ENCODE peak calls at places on chromosomes 3 and 15, in six cellular contexts. One of them, this sample, is unnamed.

GRCh38 chr3:73512095-73512494 is 112.6 kb downstream of the PDZRN3 start:
- DNase-seq in PC-3: no peak
- DNase-seq in HCT116: no peak
- DNase-seq in hepatocyte: no peak
- DNase-seq in GM23248: no peak
- DNase-seq in MM.1S: no peak
- DNase-seq in this sample: no peak

GRCh38 chr15:31128477-31128876 is 27.0 kb upstream of the TRPM1 start:
- DNase-seq in PC-3: no peak
- DNase-seq in HCT116: no peak
- DNase-seq in hepatocyte: no peak
- DNase-seq in GM23248: no peak
- DNase-seq in MM.1S: no peak
- DNase-seq in this sample: no peak

GRCh38 chr15:50764331-50765201 is 940 bp downstream of the SPPL2A start:
- DNase-seq in PC-3: peak; percentile 2
- DNase-seq in HCT116: no peak
- DNase-seq in hepatocyte: no peak
- DNase-seq in GM23248: peak; percentile 50
- DNase-seq in MM.1S: peak; percentile 83
- DNase-seq in this sample: peak; percentile 5

GRCh38 chr3:150972379-150972985 is at the start of gene CLRN1:
- DNase-seq in PC-3: no peak
- DNase-seq in HCT116: no peak
- DNase-seq in hepatocyte: peak; percentile 11
- DNase-seq in GM23248: no peak
- DNase-seq in MM.1S: no peak
- DNase-seq in this sample: no peak

GRCh38 chr3:8303466-8303865 is 198.2 kb upstream of the LMCD1 start:
- DNase-seq in PC-3: peak; percentile 49
- DNase-seq in HCT116: no peak
- DNase-seq in hepatocyte: no peak
- DNase-seq in GM23248: peak; percentile 25
- DNase-seq in MM.1S: no peak
- DNase-seq in this sample: no peak

GRCh38 chr3:46297658-46298423 is 55.6 kb downstream of the CCR3 start:
- DNase-seq in PC-3: peak; percentile 74
- DNase-seq in HCT116: no peak
- DNase-seq in hepatocyte: no peak
- DNase-seq in GM23248: peak; percentile 27
- DNase-seq in MM.1S: peak; percentile 40
- DNase-seq in this sample: no peak

GRCh38 chr3:24590344-24590880 is 95.8 kb upstream of the THRB start:
- DNase-seq in PC-3: peak; percentile 41
- DNase-seq in HCT116: no peak
- DNase-seq in hepatocyte: peak; percentile 24
- DNase-seq in GM23248: peak; percentile 30
- DNase-seq in MM.1S: no peak
- DNase-seq in this sample: no peak

GRCh38 chr15:61227269-61228024 is 1.7 kb downstream of the RORA start:
- DNase-seq in PC-3: peak; percentile 55
- DNase-seq in HCT116: no peak
- DNase-seq in hepatocyte: peak; percentile 35
- DNase-seq in GM23248: peak; percentile 80
- DNase-seq in MM.1S: no peak
- DNase-seq in this sample: peak; percentile 55

GRCh38 chr3:38793721-38794120 is 22.3 kb downstream of the SCN10A start:
- DNase-seq in PC-3: no peak
- DNase-seq in HCT116: no peak
- DNase-seq in hepatocyte: no peak
- DNase-seq in GM23248: no peak
- DNase-seq in MM.1S: no peak
- DNase-seq in this sample: no peak

GRCh38 chr3:187368251-187368733 is at the start of gene RTP4:
- DNase-seq in PC-3: peak; percentile 7
- DNase-seq in HCT116: no peak
- DNase-seq in hepatocyte: peak; percentile 24
- DNase-seq in GM23248: peak; percentile 72
- DNase-seq in MM.1S: peak; percentile 98
- DNase-seq in this sample: no peak

GRCh38 chr15:82540055-82540983 is at the start of gene RPS17:
- DNase-seq in PC-3: peak; percentile 96
- DNase-seq in HCT116: peak; percentile 91
- DNase-seq in hepatocyte: peak; percentile 97
- DNase-seq in GM23248: peak; percentile 96
- DNase-seq in MM.1S: peak; percentile 97
- DNase-seq in this sample: peak; percentile 95

GRCh38 chr3:183033746-183034145 is 53.4 kb upstream of the DCUN1D1 start:
- DNase-seq in PC-3: no peak
- DNase-seq in HCT116: no peak
- DNase-seq in hepatocyte: no peak
- DNase-seq in GM23248: peak; percentile 75
- DNase-seq in MM.1S: no peak
- DNase-seq in this sample: no peak

GRCh38 chr3:127914584-127914983 is 448 bp upstream of the KBTBD12 start:
- DNase-seq in PC-3: peak; percentile 5
- DNase-seq in HCT116: no peak
- DNase-seq in hepatocyte: no peak
- DNase-seq in GM23248: peak; percentile 9
- DNase-seq in MM.1S: no peak
- DNase-seq in this sample: no peak

GRCh38 chr15:63759752-63760151 is 74.0 kb downstream of the HERC1 start:
- DNase-seq in PC-3: no peak
- DNase-seq in HCT116: no peak
- DNase-seq in hepatocyte: no peak
- DNase-seq in GM23248: no peak
- DNase-seq in MM.1S: no peak
- DNase-seq in this sample: peak; percentile 28

GRCh38 chr15:63288778-63289378 is 11.5 kb downstream of the APH1B start:
- DNase-seq in PC-3: peak; percentile 69
- DNase-seq in HCT116: peak; percentile 33
- DNase-seq in hepatocyte: peak; percentile 72
- DNase-seq in GM23248: peak; percentile 83
- DNase-seq in MM.1S: peak; percentile 64
- DNase-seq in this sample: peak; percentile 53

GRCh38 chr3:58322793-58323192 is 9.9 kb upstream of the PXK start:
- DNase-seq in PC-3: no peak
- DNase-seq in HCT116: no peak
- DNase-seq in hepatocyte: no peak
- DNase-seq in GM23248: no peak
- DNase-seq in MM.1S: no peak
- DNase-seq in this sample: no peak

GRCh38 chr15:40309344-40309862 is 1.7 kb upstream of the PLCB2 start:
- DNase-seq in PC-3: no peak
- DNase-seq in HCT116: no peak
- DNase-seq in hepatocyte: no peak
- DNase-seq in GM23248: no peak
- DNase-seq in MM.1S: no peak
- DNase-seq in this sample: no peak

GRCh38 chr3:41190509-41191284 is 8.6 kb upstream of the CTNNB1 start:
- DNase-seq in PC-3: no peak
- DNase-seq in HCT116: no peak
- DNase-seq in hepatocyte: no peak
- DNase-seq in GM23248: no peak
- DNase-seq in MM.1S: no peak
- DNase-seq in this sample: no peak

GRCh38 chr3:31027914-31028313 is 133.5 kb upstream of the GADL1 start:
- DNase-seq in PC-3: no peak
- DNase-seq in HCT116: no peak
- DNase-seq in hepatocyte: no peak
- DNase-seq in GM23248: peak; percentile 24
- DNase-seq in MM.1S: no peak
- DNase-seq in this sample: no peak

GRCh38 chr3:31937225-31937624 is 43.8 kb downstream of the OSBPL10 start:
- DNase-seq in PC-3: peak; percentile 83
- DNase-seq in HCT116: no peak
- DNase-seq in hepatocyte: no peak
- DNase-seq in GM23248: no peak
- DNase-seq in MM.1S: no peak
- DNase-seq in this sample: no peak

GRCh38 chr15:62740141-62741004 is 302.2 kb upstream of the TPM1 start:
- DNase-seq in PC-3: no peak
- DNase-seq in HCT116: no peak
- DNase-seq in hepatocyte: no peak
- DNase-seq in GM23248: no peak
- DNase-seq in MM.1S: no peak
- DNase-seq in this sample: no peak

GRCh38 chr3:188362405-188362831 is 208.5 kb downstream of the LPP start:
- DNase-seq in PC-3: peak; percentile 95
- DNase-seq in HCT116: peak; percentile 49
- DNase-seq in hepatocyte: peak; percentile 73
- DNase-seq in GM23248: peak; percentile 93
- DNase-seq in MM.1S: no peak
- DNase-seq in this sample: no peak

GRCh38 chr3:29441020-29441324 is 160.1 kb downstream of the RBMS3 start:
- DNase-seq in PC-3: peak; percentile 31
- DNase-seq in HCT116: no peak
- DNase-seq in hepatocyte: peak; percentile 16
- DNase-seq in GM23248: no peak
- DNase-seq in MM.1S: no peak
- DNase-seq in this sample: no peak

GRCh38 chr3:115630850-115631249 is 7.5 kb downstream of the GAP43 start:
- DNase-seq in PC-3: no peak
- DNase-seq in HCT116: no peak
- DNase-seq in hepatocyte: no peak
- DNase-seq in GM23248: no peak
- DNase-seq in MM.1S: no peak
- DNase-seq in this sample: no peak

GRCh38 chr15:77808077-77808476 is 175.4 kb upstream of the LINGO1 start:
- DNase-seq in PC-3: no peak
- DNase-seq in HCT116: no peak
- DNase-seq in hepatocyte: no peak
- DNase-seq in GM23248: no peak
- DNase-seq in MM.1S: no peak
- DNase-seq in this sample: no peak

GRCh38 chr15:77798847-77799246 is 166.1 kb upstream of the LINGO1 start:
- DNase-seq in PC-3: no peak
- DNase-seq in HCT116: no peak
- DNase-seq in hepatocyte: no peak
- DNase-seq in GM23248: no peak
- DNase-seq in MM.1S: no peak
- DNase-seq in this sample: no peak

GRCh38 chr15:77807115-77807514 is 174.4 kb upstream of the LINGO1 start:
- DNase-seq in PC-3: no peak
- DNase-seq in HCT116: no peak
- DNase-seq in hepatocyte: no peak
- DNase-seq in GM23248: no peak
- DNase-seq in MM.1S: no peak
- DNase-seq in this sample: no peak

GRCh38 chr15:77804210-77804609 is 171.5 kb upstream of the LINGO1 start:
- DNase-seq in PC-3: no peak
- DNase-seq in HCT116: no peak
- DNase-seq in hepatocyte: no peak
- DNase-seq in GM23248: peak; percentile 11
- DNase-seq in MM.1S: no peak
- DNase-seq in this sample: no peak

DNA sequence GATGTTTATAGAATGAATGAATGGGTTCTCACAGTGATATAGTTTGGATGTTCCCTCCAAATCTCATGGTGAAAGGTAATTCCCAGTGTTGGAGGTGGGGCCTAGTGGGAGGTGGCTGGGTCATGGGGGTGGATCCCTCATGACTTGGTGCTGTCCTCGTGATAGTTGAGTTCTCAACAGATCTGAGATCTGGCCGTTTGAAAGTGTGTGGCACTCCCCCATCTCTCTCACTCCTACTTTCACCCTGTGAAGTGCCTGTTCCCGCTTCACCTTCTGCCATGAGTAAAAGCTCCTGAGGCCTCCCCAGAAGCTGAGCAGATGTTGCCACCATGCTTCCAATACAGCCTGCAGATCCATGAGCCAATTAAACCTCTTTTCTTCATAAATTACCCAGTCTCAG is 170.8 kb upstream of the LINGO1 start:
- DNase-seq in PC-3: no peak
- DNase-seq in HCT116: no peak
- DNase-seq in hepatocyte: no peak
- DNase-seq in GM23248: no peak
- DNase-seq in MM.1S: no peak
- DNase-seq in this sample: no peak
- TF ChIP-seq EZH2phosphoT487 in PC-3: no peak
- TF ChIP-seq EZH2phosphoT487 in HCT116: no peak
- TF ChIP-seq EZH2phosphoT487 in hepatocyte: no peak
- TF ChIP-seq EZH2phosphoT487 in GM23248: no peak
- TF ChIP-seq EZH2phosphoT487 in MM.1S: no peak
- TF ChIP-seq EZH2phosphoT487 in this sample: no peak

GRCh38 chr3:71585126-71585525 is 1.6 kb upstream of the FOXP1 start:
- DNase-seq in PC-3: peak; percentile 20
- DNase-seq in HCT116: no peak
- DNase-seq in hepatocyte: no peak
- DNase-seq in GM23248: peak; percentile 18
- DNase-seq in MM.1S: no peak
- DNase-seq in this sample: peak; percentile 13
- TF ChIP-seq EZH2phosphoT487 in PC-3: no peak
- TF ChIP-seq EZH2phosphoT487 in HCT116: no peak
- TF ChIP-seq EZH2phosphoT487 in hepatocyte: no peak
- TF ChIP-seq EZH2phosphoT487 in GM23248: no peak
- TF ChIP-seq EZH2phosphoT487 in MM.1S: no peak
- TF ChIP-seq EZH2phosphoT487 in this sample: no peak

GRCh38 chr3:12395349-12396012 is 88.8 kb upstream of the TSEN2 start:
- DNase-seq in PC-3: no peak
- DNase-seq in HCT116: no peak
- DNase-seq in hepatocyte: no peak
- DNase-seq in GM23248: peak; percentile 48
- DNase-seq in MM.1S: peak; percentile 68
- DNase-seq in this sample: no peak
- TF ChIP-seq EZH2phosphoT487 in PC-3: no peak
- TF ChIP-seq EZH2phosphoT487 in HCT116: no peak
- TF ChIP-seq EZH2phosphoT487 in hepatocyte: no peak
- TF ChIP-seq EZH2phosphoT487 in GM23248: no peak
- TF ChIP-seq EZH2phosphoT487 in MM.1S: no peak
- TF ChIP-seq EZH2phosphoT487 in this sample: no peak

GRCh38 chr15:72050700-72051099 is 67.2 kb downstream of the MYO9A start:
- DNase-seq in PC-3: no peak
- DNase-seq in HCT116: no peak
- DNase-seq in hepatocyte: no peak
- DNase-seq in GM23248: peak; percentile 49
- DNase-seq in MM.1S: no peak
- DNase-seq in this sample: no peak

GRCh38 chr15:72042865-72043264 is 75.1 kb downstream of the MYO9A start:
- DNase-seq in PC-3: no peak
- DNase-seq in HCT116: no peak
- DNase-seq in hepatocyte: no peak
- DNase-seq in GM23248: no peak
- DNase-seq in MM.1S: no peak
- DNase-seq in this sample: no peak

GRCh38 chr15:72042054-72042453 is 75.9 kb downstream of the MYO9A start:
- DNase-seq in PC-3: no peak
- DNase-seq in HCT116: no peak
- DNase-seq in hepatocyte: no peak
- DNase-seq in GM23248: no peak
- DNase-seq in MM.1S: no peak
- DNase-seq in this sample: no peak

DNA sequence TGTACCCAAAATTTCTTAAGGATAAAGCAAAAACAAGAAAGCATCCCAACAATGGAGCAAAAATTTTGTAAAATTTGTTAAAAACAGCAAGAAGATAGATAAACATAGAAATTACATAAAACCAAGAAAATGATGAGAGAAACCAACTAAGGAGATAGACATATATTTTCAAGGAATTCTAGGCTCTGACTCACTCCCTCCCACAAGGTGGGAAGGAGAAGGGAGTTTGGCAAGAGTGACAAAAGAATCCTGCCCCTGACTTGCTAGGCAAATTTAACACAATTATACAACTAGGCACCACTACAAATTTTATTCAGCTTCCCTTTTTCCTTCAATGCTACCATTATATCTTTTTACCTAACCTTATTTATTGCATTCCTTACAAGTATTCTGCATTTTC is 70.9 kb downstream of the MYO9A start:
- DNase-seq in PC-3: no peak
- DNase-seq in HCT116: no peak
- DNase-seq in hepatocyte: no peak
- DNase-seq in GM23248: peak; percentile 68
- DNase-seq in MM.1S: no peak
- DNase-seq in this sample: no peak
- TF ChIP-seq EZH2phosphoT487 in PC-3: no peak
- TF ChIP-seq EZH2phosphoT487 in HCT116: no peak
- TF ChIP-seq EZH2phosphoT487 in hepatocyte: no peak
- TF ChIP-seq EZH2phosphoT487 in GM23248: no peak
- TF ChIP-seq EZH2phosphoT487 in MM.1S: no peak
- TF ChIP-seq EZH2phosphoT487 in this sample: no peak